ENCODE peak calls at places on chromosome 15, in five cellular contexts. K is neural progenitor cell, W is thoracic aorta, B is GM12864, L is left ventricle myocardium inferior. M is an unnamed sample.

GRCh38 chr15:38050529-38050928 is 116.1 kb downstream of the TMCO5A start:
- DNase-seq in K (no peak), W (no peak), B (no peak), L (no peak), M (no peak)

GRCh38 chr15:36696191-36696590 is 116.8 kb downstream of the CDIN1 start:
- DNase-seq in K (no peak), W (no peak), B (no peak), L (no peak), M (no peak)

GRCh38 chr15:36899696-36900095 is 200.7 kb downstream of the MEIS2 start:
- DNase-seq in K (no peak), W (no peak), B (no peak), L (no peak), M (no peak)

GRCh38 chr15:77538011-77538410 is 94.7 kb downstream of the LINGO1 start:
- DNase-seq in K (no peak), W (no peak), B (peak; percentile 81), L (no peak), M (no peak)

GRCh38 chr15:52737720-52738119 is 52.4 kb downstream of the ONECUT1 start:
- DNase-seq in K (no peak), W (no peak), B (no peak), L (no peak), M (no peak)

GRCh38 chr15:40693904-40694705 is 869 bp upstream of the RAD51 start:
- DNase-seq in K (no peak), W (no peak), B (peak; percentile 82), L (no peak), M (no peak)

GRCh38 chr15:51622269-51623180 is at the start of gene DMXL2:
- DNase-seq in K (peak; percentile 95), W (peak; percentile 33), B (no peak), L (peak; percentile 85), M (peak; percentile 72)

GRCh38 chr15:28004143-28005003 is 94.7 kb downstream of the OCA2 start:
- DNase-seq in K (no peak), W (no peak), B (no peak), L (no peak), M (no peak)

GRCh38 chr15:88249220-88249619 is 7.3 kb downstream of the NTRK3 start:
- DNase-seq in K (no peak), W (peak; percentile 70), B (no peak), L (no peak), M (no peak)

GRCh38 chr15:80915462-80915861 is 74.2 kb downstream of the MESD start:
- DNase-seq in K (peak; percentile 66), W (no peak), B (no peak), L (no peak), M (no peak)

GRCh38 chr15:68310811-68311463 is 33.4 kb downstream of the FEM1B start:
- DNase-seq in K (no peak), W (no peak), B (no peak), L (no peak), M (no peak)

GRCh38 chr15:99187886-99188285 is 61.5 kb downstream of the TTC23 start:
- DNase-seq in K (no peak), W (no peak), B (no peak), L (no peak), M (no peak)

GRCh38 chr15:78170848-78171773 is 21.9 kb downstream of the IDH3A start:
- DNase-seq in K (no peak), W (no peak), B (peak; percentile 80), L (no peak), M (no peak)

GRCh38 chr15:73331991-73332925 is 36.5 kb downstream of the HCN4 start:
- DNase-seq in K (no peak), W (no peak), B (no peak), L (no peak), M (no peak)

GRCh38 chr15:74380361-74381189 is 13.1 kb upstream of the CYP11A1 start:
- DNase-seq in K (no peak), W (no peak), B (no peak), L (no peak), M (no peak)

GRCh38 chr15:94638183-94638582 is 406.8 kb downstream of the MCTP2 start:
- DNase-seq in K (peak; percentile 18), W (no peak), B (no peak), L (no peak), M (no peak)

GRCh38 chr15:70424937-70425411 is 327.3 kb upstream of the TLE3 start:
- DNase-seq in K (no peak), W (no peak), B (no peak), L (no peak), M (no peak)

GRCh38 chr15:90153658-90154057 is 47.5 kb upstream of the SEMA4B start:
- DNase-seq in K (no peak), W (no peak), B (no peak), L (no peak), M (no peak)

GRCh38 chr15:75672646-75673425 is 25.1 kb downstream of the SNX33 start:
- DNase-seq in K (peak; percentile 56), W (no peak), B (no peak), L (peak; percentile 53), M (no peak)

GRCh38 chr15:58330468-58330793 is 101.4 kb upstream of the LIPC start:
- DNase-seq in K (no peak), W (no peak), B (no peak), L (no peak), M (no peak)

GRCh38 chr15:56765252-56765651 is 31.9 kb upstream of the ZNF280D start:
- DNase-seq in K (no peak), W (no peak), B (no peak), L (no peak), M (no peak)

GRCh38 chr15:77782691-77783090 is 150.0 kb upstream of the LINGO1 start:
- DNase-seq in K (peak; percentile 64), W (no peak), B (no peak), L (no peak), M (no peak)

GRCh38 chr15:94042163-94042954 is 189.0 kb upstream of the MCTP2 start:
- DNase-seq in K (no peak), W (no peak), B (no peak), L (no peak), M (no peak)

GRCh38 chr15:88331291-88331690 is 74.8 kb upstream of the NTRK3 start:
- DNase-seq in K (peak; percentile 90), W (no peak), B (no peak), L (no peak), M (no peak)

GRCh38 chr15:73800662-73801345 is 47.7 kb upstream of the INSYN1 start:
- DNase-seq in K (no peak), W (peak; percentile 20), B (no peak), L (peak; percentile 83), M (no peak)

GRCh38 chr15:25375557-25375956 is 63.3 kb downstream of the UBE3A start:
- DNase-seq in K (no peak), W (no peak), B (no peak), L (no peak), M (no peak)

GRCh38 chr15:58696740-58697139 is 52.8 kb downstream of the ADAM10 start:
- DNase-seq in K (no peak), W (no peak), B (no peak), L (no peak), M (no peak)

GRCh38 chr15:69623521-69624513 is 171.2 kb downstream of the RPLP1 start:
- DNase-seq in K (no peak), W (no peak), B (no peak), L (no peak), M (no peak)

GRCh38 chr15:101123222-101123910 is 128.5 kb downstream of the CHSY1 start:
- DNase-seq in K (no peak), W (no peak), B (no peak), L (no peak), M (no peak)

GRCh38 chr15:99452728-99453643 is 112.8 kb upstream of the MEF2A start:
- DNase-seq in K (no peak), W (peak; percentile 82), B (peak; percentile 62), L (peak; percentile 89), M (no peak)

GRCh38 chr15:69160976-69161877 is 792 bp downstream of the GLCE start:
- DNase-seq in K (peak; percentile 65), W (no peak), B (no peak), L (peak; percentile 44), M (no peak)

GRCh38 chr15:60384526-60385127 is 13.2 kb downstream of the ANXA2 start:
- DNase-seq in K (no peak), W (no peak), B (no peak), L (no peak), M (no peak)

GRCh38 chr15:91975241-91975978 is 121.9 kb downstream of the SLCO3A1 start:
- DNase-seq in K (no peak), W (no peak), B (no peak), L (no peak), M (no peak)
- TF ChIP-seq CTCF in K (no peak), W (no peak), B (no peak), L (peak; percentile 23), M (no peak)

DNA sequence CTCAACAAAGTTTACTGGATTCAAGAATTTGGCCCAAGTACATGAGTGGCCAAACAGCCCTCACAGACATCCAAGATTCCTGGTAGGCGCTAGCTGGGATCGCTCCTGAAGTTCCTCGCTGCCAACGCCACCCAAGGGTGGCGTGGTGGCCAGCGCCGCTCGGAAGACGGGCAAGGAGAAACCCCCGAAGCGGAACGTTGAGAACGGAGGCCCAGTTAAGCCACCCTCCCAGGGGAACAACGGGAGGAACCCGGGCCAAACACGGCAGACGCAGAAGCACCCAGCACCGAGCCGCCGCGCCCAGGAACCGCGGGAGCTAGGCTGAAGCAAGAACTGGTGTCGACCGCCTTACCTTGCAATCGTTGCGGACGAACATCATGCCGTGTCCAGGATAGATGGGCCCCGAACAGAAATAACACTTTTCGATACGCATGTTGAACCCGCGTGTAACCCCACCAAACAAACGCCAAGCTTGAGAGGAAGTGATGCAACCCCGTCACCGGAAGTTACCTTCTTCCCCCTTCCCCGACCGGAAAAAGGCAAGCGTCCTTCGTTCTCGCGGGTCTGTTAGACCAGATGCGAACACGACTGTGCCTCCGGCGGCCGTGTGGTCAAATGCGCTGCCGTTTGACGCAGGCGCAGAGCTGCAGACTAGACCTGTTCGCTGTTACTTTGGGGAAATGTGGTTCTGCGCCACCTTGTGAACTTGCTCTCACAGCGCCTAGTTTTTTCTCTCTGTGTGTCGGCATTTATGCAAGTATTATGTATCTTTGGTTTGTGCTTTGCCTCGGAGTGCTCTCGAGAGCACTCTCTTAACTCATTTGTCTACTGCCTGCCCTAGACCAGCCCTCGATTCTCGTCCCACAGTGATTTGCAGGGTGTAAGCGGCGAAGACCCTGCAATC is at the start of gene RSL24D1:
- DNase-seq in K (peak; percentile 97), W (peak; percentile 84), B (peak; percentile 99), L (peak; percentile 95), M (peak; percentile 90)
- TF ChIP-seq CTCF in K (peak; percentile 45), W (no peak), B (peak; percentile 57), L (peak; percentile 51), M (no peak)

GRCh38 chr15:48565560-48566482 is 79.7 kb downstream of the FBN1 start:
- DNase-seq in K (no peak), W (no peak), B (no peak), L (no peak), M (no peak)
- TF ChIP-seq CTCF in K (no peak), W (no peak), B (no peak), L (no peak), M (no peak)

GRCh38 chr15:92882697-92883642 is 17.2 kb upstream of the CHD2 start:
- DNase-seq in K (peak; percentile 59), W (no peak), B (no peak), L (peak; percentile 28), M (no peak)
- TF ChIP-seq CTCF in K (no peak), W (no peak), B (no peak), L (no peak), M (no peak)

M was measured in omental fat pad.